ENCODE peak calls at places on chromosomes 7 and 10, in six cellular contexts. M is BE2C, V is fibroblast of mammary gland, T is testis, H is AG04450, G is BJ. S is an unnamed sample.

GRCh38 chr7:94933256-94933990 is 26.0 kb downstream of the PPP1R9A start:
- DNase-seq in M (no peak), V (no peak), T (no peak), H (no peak), G (no peak), S (no peak)

GRCh38 chr10:80694930-80695329 is 157.2 kb downstream of the SH2D4B start:
- DNase-seq in M (no peak), V (no peak), T (no peak), H (no peak), G (no peak), S (no peak)

GRCh38 chr7:30378275-30378674 is 93.9 kb downstream of the ZNRF2 start:
- DNase-seq in M (no peak), V (no peak), T (no peak), H (no peak), G (no peak), S (no peak)

GRCh38 chr7:105769951-105770628 is 106.3 kb downstream of the ATXN7L1 start:
- DNase-seq in M (peak), V (peak), T (no peak), H (no peak), G (no peak), S (no peak)

GRCh38 chr7:11128500-11128899 is 154.8 kb downstream of the PHF14 start:
- DNase-seq in M (no peak), V (no peak), T (no peak), H (no peak), G (no peak), S (no peak)

GRCh38 chr7:127927339-127927679 is 103.9 kb downstream of the LRRC4 start:
- DNase-seq in M (no peak), V (peak), T (peak), H (no peak), G (no peak), S (no peak)

GRCh38 chr10:28627102-28627501 is 50.2 kb upstream of the BAMBI start:
- DNase-seq in M (no peak), V (no peak), T (no peak), H (no peak), G (no peak), S (peak)

GRCh38 chr10:43404675-43405221 is 4.2 kb downstream of the HNRNPF start:
- DNase-seq in M (no peak), V (no peak), T (no peak), H (no peak), G (no peak), S (no peak)

GRCh38 chr7:69817096-69817495 is 218.8 kb downstream of the AUTS2 start:
- DNase-seq in M (no peak), V (peak), T (no peak), H (no peak), G (no peak), S (peak)

GRCh38 chr7:87147500-87147899 is 4.8 kb upstream of the DMTF1 start:
- DNase-seq in M (no peak), V (no peak), T (peak), H (no peak), G (no peak), S (no peak)

GRCh38 chr10:125025341-125025740 is 83.4 kb downstream of the ZRANB1 start:
- DNase-seq in M (no peak), V (peak), T (no peak), H (peak), G (no peak), S (no peak)

GRCh38 chr7:141304291-141304690 is 230.4 kb downstream of the TMEM178B start:
- DNase-seq in M (no peak), V (no peak), T (no peak), H (no peak), G (no peak), S (no peak)

GRCh38 chr10:97633921-97634320 is 621 bp upstream of the MORN4 start:
- DNase-seq in M (no peak), V (no peak), T (peak), H (no peak), G (no peak), S (no peak)

GRCh38 chr10:114103286-114103685 is 59.6 kb downstream of the ADRB1 start:
- DNase-seq in M (peak), V (peak), T (no peak), H (peak), G (peak), S (peak)

GRCh38 chr10:71565284-71566000 is 154.1 kb downstream of the C10orf105 start:
- DNase-seq in M (peak), V (no peak), T (no peak), H (no peak), G (no peak), S (no peak)

GRCh38 chr7:24764972-24765744 is 7.9 kb upstream of the GSDME start:
- DNase-seq in M (peak), V (no peak), T (no peak), H (no peak), G (no peak), S (no peak)

GRCh38 chr10:98459385-98459784 is 12.7 kb upstream of the HPS1 start:
- DNase-seq in M (no peak), V (no peak), T (no peak), H (no peak), G (no peak), S (no peak)

GRCh38 chr10:119189811-119190282 is 11.2 kb upstream of the PRDX3 start:
- DNase-seq in M (no peak), V (no peak), T (no peak), H (no peak), G (no peak), S (no peak)

GRCh38 chr7:108211382-108212201 is 81.4 kb upstream of the LAMB4 start:
- DNase-seq in M (peak), V (peak), T (no peak), H (no peak), G (no peak), S (no peak)

GRCh38 chr7:54888067-54888735 is 129.2 kb upstream of the SEC61G start:
- DNase-seq in M (peak), V (peak), T (no peak), H (no peak), G (no peak), S (no peak)

GRCh38 chr10:15325243-15326002 is 45.7 kb downstream of the FAM171A1 start:
- DNase-seq in M (no peak), V (peak), T (no peak), H (no peak), G (no peak), S (no peak)

GRCh38 chr7:117385340-117386124 is 41.8 kb downstream of the ASZ1 start:
- DNase-seq in M (no peak), V (peak), T (no peak), H (no peak), G (no peak), S (no peak)

GRCh38 chr10:30736685-30737232 is 107.2 kb upstream of the LYZL2 start:
- DNase-seq in M (no peak), V (peak), T (no peak), H (peak), G (peak), S (peak)

GRCh38 chr10:68938117-68938516 is 17.9 kb upstream of the DDX21 start:
- DNase-seq in M (no peak), V (peak), T (no peak), H (no peak), G (no peak), S (no peak)

GRCh38 chr10:61128196-61128595 is 184.2 kb upstream of the RHOBTB1 start:
- DNase-seq in M (no peak), V (no peak), T (no peak), H (no peak), G (no peak), S (no peak)

GRCh38 chr7:114086491-114086905 is 167.7 kb upstream of the PPP1R3A start:
- DNase-seq in M (no peak), V (no peak), T (peak), H (no peak), G (no peak), S (no peak)

GRCh38 chr7:114087674-114088539 is 169.1 kb upstream of the PPP1R3A start:
- DNase-seq in M (no peak), V (peak), T (peak), H (no peak), G (no peak), S (no peak)

GRCh38 chr7:114088541-114088940 is 169.7 kb upstream of the PPP1R3A start:
- DNase-seq in M (no peak), V (no peak), T (no peak), H (no peak), G (no peak), S (no peak)

GRCh38 chr7:114085592-114086490 is 167.0 kb upstream of the PPP1R3A start:
- DNase-seq in M (peak), V (peak), T (peak), H (peak), G (no peak), S (no peak)

DNA sequence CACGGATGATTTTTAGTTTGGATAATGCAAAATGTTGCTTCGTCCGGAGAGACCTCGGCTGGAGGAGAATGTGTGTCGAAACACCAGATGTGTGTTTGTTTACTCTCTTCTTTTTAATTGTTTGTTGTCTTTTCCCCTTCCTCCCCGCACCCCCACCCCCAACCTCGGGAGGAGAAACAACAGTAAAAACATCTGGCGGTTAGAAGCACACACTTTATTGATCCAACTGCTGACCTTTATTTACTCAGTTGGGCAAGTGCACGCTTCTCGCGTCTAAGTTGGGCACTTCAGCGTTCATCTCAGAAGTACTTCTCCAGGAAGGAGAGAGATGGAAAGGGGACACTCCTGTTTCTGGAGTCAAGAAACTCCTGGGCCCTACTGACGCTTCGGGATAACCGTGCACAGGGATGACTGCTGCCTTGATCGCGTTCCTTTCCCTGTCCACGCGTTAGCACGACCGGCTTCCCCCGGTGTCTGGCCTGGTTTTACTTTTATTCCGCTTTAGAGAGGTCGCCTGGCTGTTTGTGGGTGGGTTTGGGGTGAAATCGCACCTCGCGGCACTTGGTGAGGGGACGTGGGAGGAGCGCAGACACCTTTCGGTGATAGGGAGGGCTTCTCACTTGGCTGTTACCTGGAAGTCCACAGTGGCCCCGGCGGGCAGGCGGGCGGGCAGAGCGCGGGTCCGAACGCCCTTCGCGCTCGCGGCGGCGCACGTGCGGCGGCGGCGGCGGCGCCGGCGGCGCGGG is 168.3 kb upstream of the PPP1R3A start:
- DNase-seq in M (no peak), V (peak), T (no peak), H (no peak), G (no peak), S (no peak)
- H3K4me3 ChIP-seq in M (no peak), V (peak), T (peak), H (peak), G (peak), S (peak)

DNA sequence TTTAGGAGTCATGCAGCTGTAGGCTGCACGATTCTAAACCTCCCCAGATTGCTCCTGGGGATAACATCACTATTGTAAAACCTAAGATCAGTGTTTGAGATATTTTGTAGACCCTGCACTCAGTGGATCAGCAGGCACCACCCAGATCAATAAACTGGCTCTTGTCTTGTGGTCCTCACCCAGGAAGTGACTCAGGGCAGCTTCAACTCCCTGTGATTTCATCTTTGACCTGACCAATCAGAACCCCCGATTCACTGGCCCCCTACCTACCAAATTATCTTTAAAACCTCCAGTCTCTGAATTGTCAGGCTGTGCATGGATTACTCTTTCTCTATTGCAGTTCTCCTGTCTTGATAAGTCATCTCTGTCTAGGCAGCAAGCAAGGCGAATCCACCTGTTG is 25.7 kb downstream of the ARL5B start:
- DNase-seq in M (no peak), V (no peak), T (no peak), H (no peak), G (no peak), S (no peak)
- TF ChIP-seq CTCF in M (no peak), V (no peak), T (no peak), H (no peak), G (no peak), S (no peak)

GRCh38 chr7:20513341-20513740 is 102.1 kb upstream of the ABCB5 start:
- DNase-seq in M (no peak), V (no peak), T (no peak), H (no peak), G (no peak), S (no peak)

GRCh38 chr7:20519641-20520040 is 95.8 kb upstream of the ABCB5 start:
- DNase-seq in M (no peak), V (no peak), T (no peak), H (no peak), G (no peak), S (no peak)

GRCh38 chr7:20509892-20510645 is 105.4 kb upstream of the ABCB5 start:
- DNase-seq in M (peak), V (no peak), T (no peak), H (no peak), G (no peak), S (no peak)

GRCh38 chr7:20514364-20514763 is 101.1 kb upstream of the ABCB5 start:
- DNase-seq in M (peak), V (peak), T (peak), H (no peak), G (no peak), S (no peak)

DNA sequence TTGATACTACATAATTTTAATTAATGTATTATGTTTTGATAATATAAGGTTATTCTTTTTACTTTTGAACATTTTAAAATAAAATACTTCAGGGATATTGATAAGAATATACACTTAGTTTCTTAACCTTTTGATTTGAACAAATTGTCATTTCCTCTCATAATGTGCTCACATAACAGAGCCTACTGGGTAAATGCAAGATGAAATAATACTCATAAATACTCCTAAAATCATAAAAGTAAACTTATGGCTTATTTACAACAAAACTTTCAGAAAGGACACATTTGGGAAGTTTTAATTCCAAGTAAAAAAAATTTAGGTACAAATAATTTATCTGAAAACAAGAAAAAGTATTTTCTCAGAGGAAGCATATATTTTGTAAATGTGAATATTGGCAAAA is 101.6 kb upstream of the ABCB5 start:
- DNase-seq in M (no peak), V (no peak), T (no peak), H (no peak), G (no peak), S (no peak)
- H3K4me3 ChIP-seq in M (no peak), V (no peak), T (no peak), H (no peak), G (no peak), S (no peak)

GRCh38 chr7:91514591-91514990 is 250.4 kb downstream of the FZD1 start:
- DNase-seq in M (no peak), V (no peak), T (no peak), H (no peak), G (no peak), S (no peak)
- TF ChIP-seq CTCF in M (no peak), V (no peak), T (no peak), H (no peak), G (no peak), S (no peak)

DNA sequence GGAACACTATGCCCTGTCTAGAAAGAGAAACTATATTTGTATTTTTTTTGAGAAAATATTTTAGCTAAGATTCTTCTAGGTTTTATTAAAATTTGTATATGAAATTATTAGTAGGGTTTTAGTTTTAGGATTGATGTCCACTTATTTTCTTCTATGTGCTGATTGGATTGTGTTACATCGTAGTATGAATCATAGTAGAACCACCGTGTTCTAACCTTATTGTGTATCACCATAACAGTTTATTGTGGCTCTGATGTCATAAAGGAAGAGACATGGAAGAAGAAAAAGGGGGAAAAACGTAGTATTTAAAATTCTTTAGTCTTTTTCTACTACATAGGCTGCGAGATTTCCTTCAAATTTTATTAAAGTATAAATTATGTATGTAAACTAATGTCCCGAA is 1.9 kb downstream of the AGBL3 start:
- DNase-seq in M (no peak), V (peak), T (no peak), H (no peak), G (no peak), S (no peak)
- H3K4me3 ChIP-seq in M (no peak), V (no peak), T (no peak), H (no peak), G (no peak), S (no peak)

GRCh38 chr10:102433619-102434046 is 1.3 kb upstream of the CUEDC2 start:
- DNase-seq in M (no peak), V (no peak), T (no peak), H (no peak), G (no peak), S (no peak)
- TF ChIP-seq CTCF in M (no peak), V (no peak), T (no peak), H (no peak), G (no peak), S (no peak)

GRCh38 chr7:83414947-83415346 is 234.0 kb downstream of the SEMA3E start:
- DNase-seq in M (no peak), V (no peak), T (no peak), H (no peak), G (no peak), S (no peak)

GRCh38 chr7:83413831-83414230 is 235.1 kb downstream of the SEMA3E start:
- DNase-seq in M (peak), V (peak), T (no peak), H (no peak), G (no peak), S (no peak)

GRCh38 chr7:83415840-83416239 is 233.1 kb downstream of the SEMA3E start:
- DNase-seq in M (no peak), V (no peak), T (no peak), H (no peak), G (no peak), S (no peak)

GRCh38 chr7:83410989-83411591 is 237.8 kb downstream of the SEMA3E start:
- DNase-seq in M (peak), V (peak), T (peak), H (peak), G (peak), S (peak)

DNA sequence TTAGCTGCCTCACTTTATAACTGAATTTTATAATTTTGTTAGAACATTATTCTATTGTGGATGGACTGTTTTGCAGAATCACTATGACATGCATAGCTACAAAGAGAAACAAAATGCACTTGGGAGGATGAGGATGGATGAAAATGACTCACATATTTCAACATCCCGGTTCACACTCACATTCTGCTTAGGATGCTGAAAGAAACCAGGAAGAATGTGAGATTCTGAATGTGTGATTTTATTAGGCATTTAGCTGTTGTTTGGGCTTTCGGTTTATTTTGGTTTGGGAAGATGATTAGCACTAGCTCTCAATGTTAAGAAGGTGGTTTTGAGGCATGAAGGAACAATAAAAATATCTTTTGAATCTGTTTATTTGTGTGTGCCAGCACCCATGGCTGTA is 235.5 kb downstream of the SEMA3E start:
- DNase-seq in M (no peak), V (peak), T (no peak), H (no peak), G (no peak), S (no peak)
- H3K4me3 ChIP-seq in M (peak), V (no peak), T (no peak), H (no peak), G (no peak), S (no peak)

GRCh38 chr7:50795831-50796230 is 13.1 kb upstream of the GRB10 start:
- DNase-seq in M (no peak), V (no peak), T (no peak), H (no peak), G (no peak), S (no peak)
- TF ChIP-seq CTCF in M (no peak), V (no peak), T (no peak), H (no peak), G (no peak), S (peak)

GRCh38 chr10:33937259-33937658 is 602.8 kb upstream of the NRP1 start:
- DNase-seq in M (no peak), V (no peak), T (no peak), H (no peak), G (no peak), S (no peak)

GRCh38 chr10:33942508-33942907 is 608.0 kb upstream of the NRP1 start:
- DNase-seq in M (no peak), V (no peak), T (no peak), H (no peak), G (no peak), S (no peak)

GRCh38 chr10:33939892-33940291 is 605.4 kb upstream of the NRP1 start:
- DNase-seq in M (no peak), V (no peak), T (no peak), H (no peak), G (no peak), S (no peak)

GRCh38 chr10:33935350-33935749 is 600.9 kb upstream of the NRP1 start:
- DNase-seq in M (peak), V (no peak), T (no peak), H (no peak), G (no peak), S (no peak)

DNA sequence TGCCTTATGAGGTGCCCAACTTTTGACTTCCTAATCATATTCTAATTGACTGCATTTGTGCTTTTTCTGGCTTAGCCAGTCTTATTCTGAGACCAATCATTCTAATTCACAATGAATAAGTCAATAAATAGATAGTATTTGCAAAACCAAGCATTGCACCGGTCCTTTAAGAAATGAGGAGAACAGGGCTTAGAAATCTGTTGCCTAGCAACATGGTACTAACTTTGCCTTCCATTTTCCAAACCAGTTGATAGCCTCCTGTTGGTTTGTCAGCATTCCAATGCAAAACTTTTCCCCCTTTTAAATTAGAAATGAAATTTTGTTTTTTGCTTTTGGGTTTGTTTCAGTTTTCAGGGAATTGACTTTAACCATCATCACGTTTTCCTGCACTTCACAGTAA is 603.5 kb upstream of the NRP1 start:
- DNase-seq in M (no peak), V (peak), T (no peak), H (no peak), G (no peak), S (no peak)
- H3K4me3 ChIP-seq in M (no peak), V (no peak), T (no peak), H (no peak), G (no peak), S (no peak)

S was measured in AG04449.